ENCODE peak calls at places on chromosomes 11 and 22, in five cellular contexts. V is GM23248, G is HepG2, N is neural progenitor cell, C is PC-3. I is an unnamed sample.

GRCh38 chr11:66315921-66316811 is 678 bp downstream of the CD248 start:
- DNase-seq in V (peak; percentile 63), G (no peak), N (no peak), C (no peak), I (no peak)

GRCh38 chr11:134464196-134464595 is 52.2 kb upstream of the B3GAT1 start:
- DNase-seq in V (no peak), G (no peak), N (peak; percentile 39), C (no peak), I (no peak)

GRCh38 chr11:11265994-11266606 is 87.0 kb downstream of the CSNK2A3 start:
- DNase-seq in V (peak; percentile 50), G (no peak), N (peak; percentile 69), C (peak; percentile 70), I (no peak)

GRCh38 chr11:122796128-122796717 is 42.1 kb upstream of the CRTAM start:
- DNase-seq in V (peak; percentile 60), G (peak; percentile 9), N (peak; percentile 59), C (peak; percentile 79), I (no peak)

GRCh38 chr11:115256326-115257197 is 247.7 kb downstream of the CADM1 start:
- DNase-seq in V (no peak), G (no peak), N (no peak), C (no peak), I (no peak)

GRCh38 chr22:34702279-34702678 is 363.7 kb upstream of the ISX start:
- DNase-seq in V (no peak), G (no peak), N (no peak), C (no peak), I (no peak)

GRCh38 chr22:27990879-27991278 is 71.8 kb upstream of the PITPNB start:
- DNase-seq in V (peak; percentile 68), G (peak; percentile 63), N (peak; percentile 84), C (peak; percentile 6), I (no peak)

GRCh38 chr22:25739659-25740344 is 2.2 kb upstream of the MYO18B start:
- DNase-seq in V (no peak), G (no peak), N (no peak), C (no peak), I (no peak)

GRCh38 chr22:35231585-35232084 is 25.7 kb upstream of the HMGXB4 start:
- DNase-seq in V (peak; percentile 64), G (peak; percentile 75), N (peak; percentile 83), C (peak; percentile 79), I (peak; percentile 38)

GRCh38 chr22:29030618-29031235 is 30.9 kb downstream of the C22orf31 start:
- DNase-seq in V (peak; percentile 81), G (peak; percentile 93), N (peak; percentile 79), C (peak; percentile 76), I (peak; percentile 87)

GRCh38 chr11:19962795-19963163 is 197.5 kb downstream of the DBX1 start:
- DNase-seq in V (peak; percentile 90), G (no peak), N (no peak), C (no peak), I (peak; percentile 95)

GRCh38 chr11:106281455-106282173 is 204.2 kb downstream of the AASDHPPT start:
- DNase-seq in V (peak; percentile 88), G (no peak), N (no peak), C (peak; percentile 98), I (peak; percentile 90)

GRCh38 chr22:43490311-43490710 is 78.5 kb downstream of the MPPED1 start:
- DNase-seq in V (no peak), G (no peak), N (no peak), C (no peak), I (no peak)

GRCh38 chr22:49149721-49150608 is 677.7 kb downstream of the BRD1 start:
- DNase-seq in V (no peak), G (no peak), N (no peak), C (no peak), I (no peak)

GRCh38 chr22:17655289-17655688 is 16.7 kb downstream of the BCL2L13 start:
- DNase-seq in V (no peak), G (no peak), N (no peak), C (no peak), I (no peak)

GRCh38 chr11:117691501-117691900 is 105.5 kb downstream of the DSCAML1 start:
- DNase-seq in V (no peak), G (no peak), N (no peak), C (peak; percentile 27), I (no peak)

DNA sequence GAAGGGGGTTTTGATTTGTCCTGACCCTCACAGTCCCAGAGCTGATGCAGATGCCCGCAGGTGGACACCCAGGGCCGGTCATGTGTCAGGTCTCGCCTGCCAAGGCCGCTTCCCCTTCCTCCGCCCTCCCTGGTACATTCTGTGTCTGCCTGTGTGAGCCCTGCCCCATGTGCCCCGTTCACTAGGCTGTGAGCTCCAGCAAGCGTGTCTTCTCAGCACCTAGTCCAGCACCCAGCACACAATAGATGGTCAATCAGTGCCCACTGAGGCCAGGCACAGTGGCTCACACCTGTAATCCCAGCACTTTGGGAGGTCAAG is 29.9 kb upstream of the PPARA start:
- DNase-seq in V (no peak), G (no peak), N (no peak), C (no peak), I (no peak)
- H3K9ac ChIP-seq in V (peak overlapping the region; percentile 70), G (no peak overlapping the region), N (no peak overlapping the region), C (no peak overlapping the region), I (peak overlapping the region; percentile 36)

GRCh38 chr11:8261316-8261715 is 2.4 kb downstream of the LMO1 start:
- DNase-seq in V (no peak), G (no peak), N (no peak), C (no peak), I (no peak)

GRCh38 chr11:8261921-8262551 is 1.6 kb downstream of the LMO1 start:
- DNase-seq in V (no peak), G (no peak), N (no peak), C (no peak), I (no peak)

GRCh38 chr11:8262552-8263108 is 1.0 kb downstream of the LMO1 start:
- DNase-seq in V (peak; percentile 86), G (no peak), N (peak; percentile 92), C (peak; percentile 32), I (peak; percentile 69)

GRCh38 chr11:8263769-8264410 is at the start of gene LMO1:
- DNase-seq in V (peak; percentile 83), G (peak; percentile 41), N (peak; percentile 94), C (peak; percentile 80), I (peak; percentile 40)

DNA sequence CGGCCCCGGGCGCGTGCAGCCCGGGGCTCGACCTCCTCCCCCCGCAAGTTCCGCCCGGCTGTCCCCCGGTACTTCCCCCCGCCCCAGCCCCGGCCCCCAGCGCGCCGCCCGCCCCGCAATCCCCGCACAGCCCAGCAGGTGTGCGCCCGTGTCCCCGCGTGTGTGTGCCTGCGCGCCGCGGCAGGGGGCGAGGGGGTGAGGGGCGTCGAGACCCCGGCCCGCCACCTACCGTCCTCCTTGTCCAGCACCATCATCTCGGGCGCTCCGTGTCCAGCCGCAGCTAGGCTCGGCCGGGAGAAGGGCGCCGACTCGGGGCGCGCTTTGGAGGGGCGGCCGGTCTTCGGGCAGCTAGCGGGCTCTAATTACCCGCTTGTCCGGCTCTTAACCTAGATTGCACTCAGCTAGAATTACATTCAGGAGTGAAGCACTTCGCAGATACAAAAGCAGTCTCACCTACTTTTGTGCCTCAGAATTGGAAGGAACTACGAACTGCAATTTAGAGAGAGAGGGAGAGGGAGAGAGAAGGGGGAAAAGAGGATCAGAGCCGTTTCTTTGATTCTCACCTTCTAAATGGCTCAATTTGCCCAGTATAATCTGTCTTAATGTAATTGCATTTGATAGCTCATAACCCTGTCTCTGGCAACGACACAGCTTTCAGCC is 439 bp downstream of the LMO1 start:
- DNase-seq in V (peak; percentile 42), G (no peak), N (peak; percentile 78), C (no peak), I (no peak)
- TF ChIP-seq EZH2 in V (peak; percentile 75), G (peak; percentile 76), N (no peak), C (no peak), I (no peak)

GRCh38 chr11:114125531-114125930 is 66.0 kb downstream of the ZBTB16 start:
- DNase-seq in V (no peak), G (no peak), N (no peak), C (no peak), I (no peak)
- H3K4me1 ChIP-seq in V (no peaks in the 10 kb centered on the region), G (no peaks in the 10 kb centered on the region), N (peaks cover 28% of the 10 kb centered on the region), C (no peaks in the 10 kb centered on the region), I (no peaks in the 10 kb centered on the region)

GRCh38 chr11:120105576-120105975 is 32.3 kb downstream of the TRIM29 start:
- DNase-seq in V (no peak), G (no peak), N (no peak), C (no peak), I (no peak)
- H3K9ac ChIP-seq in V (no peak overlapping the region), G (no peak overlapping the region), N (no peak overlapping the region), C (no peak overlapping the region), I (no peak overlapping the region)

DNA sequence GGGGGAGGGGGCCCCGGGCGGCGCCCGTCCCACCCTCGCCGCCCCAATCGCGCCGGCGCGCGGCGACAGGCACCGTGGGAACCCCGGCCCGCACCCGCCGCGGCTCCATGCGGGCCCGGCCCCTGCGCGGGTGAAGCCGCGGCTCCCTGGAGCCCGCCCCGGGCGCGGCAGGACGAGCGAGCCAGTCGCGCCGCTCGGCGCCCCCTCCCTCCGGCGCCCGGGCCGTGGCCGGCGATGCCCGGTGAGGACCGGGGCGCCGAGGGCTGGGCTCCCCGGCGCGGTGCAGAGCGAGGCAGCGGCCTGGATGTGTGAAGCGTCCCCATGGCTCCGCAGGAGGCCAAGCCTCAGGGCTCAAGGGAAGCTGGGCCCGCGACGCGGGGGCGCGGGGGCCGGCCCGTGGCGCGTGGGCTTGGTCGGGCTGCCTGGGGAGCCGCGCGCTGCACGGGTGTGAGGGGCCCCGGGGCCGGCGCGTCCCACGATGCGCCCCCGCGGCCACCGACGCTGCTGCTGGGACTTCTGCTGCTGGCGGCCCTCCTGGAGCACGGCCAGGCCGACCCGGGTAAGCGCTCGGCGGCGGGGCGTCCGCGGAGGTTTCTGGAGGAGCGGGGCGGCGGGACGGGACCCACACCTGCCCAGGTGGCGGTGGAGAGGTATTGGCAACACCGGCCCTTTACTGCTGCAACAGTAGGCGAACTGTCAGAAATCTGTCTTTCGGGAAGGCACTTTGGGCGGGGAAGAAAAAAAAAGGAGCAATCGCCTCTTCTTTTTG is 119.3 kb downstream of the HIPK3 start:
- DNase-seq in V (peak; percentile 67), G (no peak), N (peak; percentile 66), C (no peak), I (peak; percentile 8)
- TF ChIP-seq EZH2 in V (no peak), G (no peak), N (peak; percentile 84), C (no peak), I (no peak)

DNA sequence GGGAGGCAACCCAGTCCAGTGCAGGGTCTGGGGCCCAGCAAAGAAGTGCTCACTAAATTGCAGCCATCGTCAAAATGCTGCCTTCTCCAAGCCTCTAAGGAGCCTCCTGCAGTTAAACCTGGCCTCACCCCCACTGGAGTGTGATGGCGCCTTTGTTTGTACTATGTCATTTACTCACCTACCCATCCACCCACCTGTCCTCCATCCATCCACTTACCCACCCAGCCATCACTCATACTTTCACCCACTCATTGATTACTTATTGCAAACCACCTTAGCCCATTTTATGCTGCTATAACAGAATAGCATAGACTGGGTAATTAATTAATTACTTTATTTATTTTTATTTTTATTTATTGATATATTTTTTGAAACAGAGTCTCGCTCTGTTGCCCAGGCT is 28.8 kb upstream of the PPFIA1 start:
- DNase-seq in V (no peak), G (no peak), N (no peak), C (no peak), I (no peak)
- H3K4me1 ChIP-seq in V (no peaks in the 10 kb centered on the region), G (peaks cover 11% of the 10 kb centered on the region), N (no peaks in the 10 kb centered on the region), C (peaks cover 22% of the 10 kb centered on the region), I (peaks cover 36% of the 10 kb centered on the region)